ENCODE peak calls at places on chromosome 6, in ten cellular contexts. One of them, this sample, is unnamed.

GRCh38 chr6:104484626-104485025 is 375.1 kb downstream of the HACE1 start:
- DNase-seq in HCT116: no peak
- DNase-seq in spleen: peak
- DNase-seq in HL-60: no peak
- DNase-seq in GM12891: no peak
- DNase-seq in sigmoid colon: no peak
- DNase-seq in endothelial cell of umbilical vein: no peak
- DNase-seq in SK-N-SH: no peak
- DNase-seq in H1: no peak
- DNase-seq in GM23338: no peak
- DNase-seq in this sample: no peak

GRCh38 chr6:112690497-112691202 is 343.5 kb downstream of the RFPL4B start:
- DNase-seq in HL-60: no peak
- DNase-seq in endothelial cell of umbilical vein: no peak
- DNase-seq in HCT116: no peak
- DNase-seq in GM23338: no peak
- DNase-seq in GM12891: no peak
- DNase-seq in H1: no peak
- DNase-seq in sigmoid colon: no peak
- DNase-seq in SK-N-SH: peak
- DNase-seq in spleen: no peak
- DNase-seq in this sample: no peak

GRCh38 chr6:165184192-165184979 is 125.0 kb downstream of the C6orf118 start:
- DNase-seq in SK-N-SH: no peak
- DNase-seq in sigmoid colon: no peak
- DNase-seq in GM12891: no peak
- DNase-seq in GM23338: no peak
- DNase-seq in HCT116: no peak
- DNase-seq in H1: no peak
- DNase-seq in HL-60: no peak
- DNase-seq in spleen: no peak
- DNase-seq in endothelial cell of umbilical vein: no peak
- DNase-seq in this sample: no peak

GRCh38 chr6:5152417-5152816 is 67.3 kb downstream of the PPP1R3G start:
- DNase-seq in sigmoid colon: no peak
- DNase-seq in GM23338: no peak
- DNase-seq in GM12891: no peak
- DNase-seq in H1: no peak
- DNase-seq in SK-N-SH: no peak
- DNase-seq in endothelial cell of umbilical vein: no peak
- DNase-seq in spleen: no peak
- DNase-seq in HL-60: no peak
- DNase-seq in HCT116: no peak
- DNase-seq in this sample: no peak

GRCh38 chr6:113306552-113307145 is 550.5 kb upstream of the MARCKS start:
- DNase-seq in HL-60: peak
- DNase-seq in spleen: peak
- DNase-seq in GM23338: peak
- DNase-seq in sigmoid colon: peak
- DNase-seq in H1: peak
- DNase-seq in endothelial cell of umbilical vein: peak
- DNase-seq in HCT116: peak
- DNase-seq in GM12891: no peak
- DNase-seq in SK-N-SH: no peak
- DNase-seq in this sample: peak

GRCh38 chr6:147390909-147391536 is 117.5 kb upstream of the SAMD5 start:
- DNase-seq in spleen: no peak
- DNase-seq in SK-N-SH: no peak
- DNase-seq in H1: no peak
- DNase-seq in HCT116: peak
- DNase-seq in HL-60: no peak
- DNase-seq in GM12891: no peak
- DNase-seq in GM23338: peak
- DNase-seq in sigmoid colon: no peak
- DNase-seq in endothelial cell of umbilical vein: peak
- DNase-seq in this sample: no peak

GRCh38 chr6:145865595-145865994 is 51.0 kb upstream of the FBXO30 start:
- DNase-seq in H1: no peak
- DNase-seq in HCT116: no peak
- DNase-seq in HL-60: no peak
- DNase-seq in GM12891: no peak
- DNase-seq in SK-N-SH: no peak
- DNase-seq in sigmoid colon: no peak
- DNase-seq in GM23338: no peak
- DNase-seq in spleen: no peak
- DNase-seq in endothelial cell of umbilical vein: no peak
- DNase-seq in this sample: no peak

GRCh38 chr6:74073896-74074295 is 377.9 kb downstream of the CD109 start:
- DNase-seq in GM12891: no peak
- DNase-seq in endothelial cell of umbilical vein: no peak
- DNase-seq in sigmoid colon: no peak
- DNase-seq in GM23338: no peak
- DNase-seq in HL-60: no peak
- DNase-seq in HCT116: no peak
- DNase-seq in spleen: no peak
- DNase-seq in H1: no peak
- DNase-seq in SK-N-SH: no peak
- DNase-seq in this sample: no peak

GRCh38 chr6:90610671-90611542 is 24.0 kb upstream of the MAP3K7 start:
- DNase-seq in GM12891: peak
- DNase-seq in H1: no peak
- DNase-seq in spleen: peak
- DNase-seq in sigmoid colon: peak
- DNase-seq in SK-N-SH: peak
- DNase-seq in GM23338: peak
- DNase-seq in HCT116: no peak
- DNase-seq in HL-60: no peak
- DNase-seq in endothelial cell of umbilical vein: peak
- DNase-seq in this sample: no peak

GRCh38 chr6:47690791-47691190 is 7.6 kb upstream of the ADGRF4 start:
- DNase-seq in HL-60: no peak
- DNase-seq in GM23338: no peak
- DNase-seq in HCT116: no peak
- DNase-seq in H1: no peak
- DNase-seq in SK-N-SH: no peak
- DNase-seq in endothelial cell of umbilical vein: no peak
- DNase-seq in GM12891: no peak
- DNase-seq in sigmoid colon: no peak
- DNase-seq in spleen: no peak
- DNase-seq in this sample: no peak

GRCh38 chr6:25971187-25971811 is 8.7 kb downstream of the TRIM38 start:
- DNase-seq in spleen: no peak
- DNase-seq in HL-60: peak
- DNase-seq in GM12891: no peak
- DNase-seq in HCT116: peak
- DNase-seq in H1: no peak
- DNase-seq in SK-N-SH: no peak
- DNase-seq in endothelial cell of umbilical vein: peak
- DNase-seq in sigmoid colon: no peak
- DNase-seq in GM23338: no peak
- DNase-seq in this sample: peak

GRCh38 chr6:118810420-118811027 is 83.4 kb upstream of the ASF1A start:
- DNase-seq in SK-N-SH: no peak
- DNase-seq in GM23338: peak
- DNase-seq in H1: no peak
- DNase-seq in HL-60: peak
- DNase-seq in endothelial cell of umbilical vein: no peak
- DNase-seq in HCT116: no peak
- DNase-seq in spleen: peak
- DNase-seq in sigmoid colon: no peak
- DNase-seq in GM12891: no peak
- DNase-seq in this sample: no peak

GRCh38 chr6:100271625-100272024 is 193.1 kb downstream of the SIM1 start:
- DNase-seq in SK-N-SH: no peak
- DNase-seq in HCT116: no peak
- DNase-seq in GM23338: no peak
- DNase-seq in endothelial cell of umbilical vein: no peak
- DNase-seq in HL-60: no peak
- DNase-seq in sigmoid colon: no peak
- DNase-seq in H1: no peak
- DNase-seq in spleen: no peak
- DNase-seq in GM12891: no peak
- DNase-seq in this sample: no peak

GRCh38 chr6:167996424-167997199 is 859 bp upstream of the KIF25 start:
- DNase-seq in SK-N-SH: peak
- DNase-seq in endothelial cell of umbilical vein: no peak
- DNase-seq in HL-60: no peak
- DNase-seq in GM23338: peak
- DNase-seq in H1: peak
- DNase-seq in sigmoid colon: no peak
- DNase-seq in HCT116: no peak
- DNase-seq in GM12891: no peak
- DNase-seq in spleen: no peak
- DNase-seq in this sample: no peak

GRCh38 chr6:1596088-1596852 is 13.4 kb upstream of the FOXC1 start:
- DNase-seq in SK-N-SH: peak
- DNase-seq in spleen: peak
- DNase-seq in HL-60: no peak
- DNase-seq in GM12891: peak
- DNase-seq in H1: no peak
- DNase-seq in sigmoid colon: peak
- DNase-seq in HCT116: no peak
- DNase-seq in endothelial cell of umbilical vein: peak
- DNase-seq in GM23338: peak
- DNase-seq in this sample: peak

GRCh38 chr6:21457647-21458046 is 135.9 kb upstream of the SOX4 start:
- DNase-seq in GM23338: no peak
- DNase-seq in HCT116: no peak
- DNase-seq in spleen: no peak
- DNase-seq in H1: no peak
- DNase-seq in GM12891: no peak
- DNase-seq in HL-60: no peak
- DNase-seq in SK-N-SH: no peak
- DNase-seq in endothelial cell of umbilical vein: no peak
- DNase-seq in sigmoid colon: no peak
- DNase-seq in this sample: no peak
- TF ChIP-seq POLR2AphosphoS5 in GM23338: no peak
- TF ChIP-seq POLR2AphosphoS5 in HCT116: no peak
- TF ChIP-seq POLR2AphosphoS5 in spleen: no peak
- TF ChIP-seq POLR2AphosphoS5 in H1: no peak
- TF ChIP-seq POLR2AphosphoS5 in GM12891: no peak
- TF ChIP-seq POLR2AphosphoS5 in HL-60: no peak
- TF ChIP-seq POLR2AphosphoS5 in SK-N-SH: no peak
- TF ChIP-seq POLR2AphosphoS5 in endothelial cell of umbilical vein: no peak
- TF ChIP-seq POLR2AphosphoS5 in sigmoid colon: no peak
- TF ChIP-seq POLR2AphosphoS5 in this sample: no peak

DNA sequence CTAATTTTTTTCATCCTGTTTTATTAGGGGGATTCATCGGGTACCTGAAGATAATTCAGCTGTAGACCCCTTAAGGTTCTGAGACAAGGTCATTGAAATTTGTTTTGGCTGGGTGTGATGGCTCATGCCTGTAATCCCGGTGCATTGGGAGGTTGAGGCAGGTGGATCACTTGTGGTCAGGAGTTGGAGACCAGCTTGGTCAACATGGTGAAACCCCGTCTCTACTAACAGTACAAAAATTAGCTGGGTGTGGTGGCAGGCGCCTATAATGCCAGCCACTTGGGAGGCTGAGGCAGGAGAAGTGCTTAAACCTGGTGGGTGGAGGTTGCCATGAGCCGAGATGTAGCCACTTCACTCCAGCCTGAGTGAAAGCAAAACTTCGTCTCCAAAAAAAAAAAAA is 10.9 kb downstream of the SRSF3 start:
- DNase-seq in H1: no peak
- DNase-seq in endothelial cell of umbilical vein: no peak
- DNase-seq in SK-N-SH: no peak
- DNase-seq in HL-60: no peak
- DNase-seq in sigmoid colon: peak
- DNase-seq in spleen: peak
- DNase-seq in GM23338: no peak
- DNase-seq in HCT116: no peak
- DNase-seq in GM12891: no peak
- DNase-seq in this sample: no peak
- TF ChIP-seq POLR2AphosphoS5 in H1: peak
- TF ChIP-seq POLR2AphosphoS5 in endothelial cell of umbilical vein: peak
- TF ChIP-seq POLR2AphosphoS5 in SK-N-SH: no peak
- TF ChIP-seq POLR2AphosphoS5 in HL-60: no peak
- TF ChIP-seq POLR2AphosphoS5 in sigmoid colon: no peak
- TF ChIP-seq POLR2AphosphoS5 in spleen: no peak
- TF ChIP-seq POLR2AphosphoS5 in GM23338: no peak
- TF ChIP-seq POLR2AphosphoS5 in HCT116: no peak
- TF ChIP-seq POLR2AphosphoS5 in GM12891: no peak
- TF ChIP-seq POLR2AphosphoS5 in this sample: no peak

DNA sequence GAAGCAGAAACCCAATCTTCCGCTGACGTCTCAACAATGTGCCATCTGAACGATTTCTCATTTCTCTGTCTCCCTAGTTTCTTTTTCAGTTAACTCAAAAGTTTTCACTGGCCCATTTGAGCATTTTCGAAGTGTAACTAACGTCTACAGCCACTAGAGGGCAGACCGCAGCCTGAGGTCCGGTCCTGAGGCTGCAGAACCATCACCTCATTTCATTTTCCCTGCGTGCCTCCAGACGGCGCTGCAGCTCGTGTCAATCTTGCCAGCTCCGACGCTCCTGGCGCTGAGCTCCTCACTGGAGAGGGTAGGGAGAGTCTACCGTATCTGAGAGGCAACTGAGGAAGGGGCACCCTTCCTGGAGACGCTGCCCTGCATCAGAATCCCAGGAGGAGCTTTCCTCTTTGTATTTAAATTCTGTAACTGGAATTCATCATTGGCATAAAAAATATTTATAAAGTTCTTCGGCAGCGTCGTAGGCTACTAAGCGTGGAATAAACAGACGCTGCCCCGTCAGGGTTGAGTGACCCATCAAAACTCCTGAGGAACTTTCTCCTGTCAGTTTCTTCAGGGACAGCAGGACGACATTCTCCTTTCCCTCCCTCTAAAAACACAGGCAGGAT is 28.5 kb upstream of the DTNBP1 start:
- DNase-seq in SK-N-SH: peak
- DNase-seq in H1: peak
- DNase-seq in spleen: peak
- DNase-seq in HCT116: peak
- DNase-seq in GM23338: peak
- DNase-seq in sigmoid colon: peak
- DNase-seq in HL-60: peak
- DNase-seq in GM12891: peak
- DNase-seq in endothelial cell of umbilical vein: peak
- DNase-seq in this sample: peak
- TF ChIP-seq POLR2AphosphoS5 in SK-N-SH: no peak
- TF ChIP-seq POLR2AphosphoS5 in H1: no peak
- TF ChIP-seq POLR2AphosphoS5 in spleen: peak
- TF ChIP-seq POLR2AphosphoS5 in HCT116: no peak
- TF ChIP-seq POLR2AphosphoS5 in GM23338: no peak
- TF ChIP-seq POLR2AphosphoS5 in sigmoid colon: peak
- TF ChIP-seq POLR2AphosphoS5 in HL-60: no peak
- TF ChIP-seq POLR2AphosphoS5 in GM12891: no peak
- TF ChIP-seq POLR2AphosphoS5 in endothelial cell of umbilical vein: no peak
- TF ChIP-seq POLR2AphosphoS5 in this sample: peak

DNA sequence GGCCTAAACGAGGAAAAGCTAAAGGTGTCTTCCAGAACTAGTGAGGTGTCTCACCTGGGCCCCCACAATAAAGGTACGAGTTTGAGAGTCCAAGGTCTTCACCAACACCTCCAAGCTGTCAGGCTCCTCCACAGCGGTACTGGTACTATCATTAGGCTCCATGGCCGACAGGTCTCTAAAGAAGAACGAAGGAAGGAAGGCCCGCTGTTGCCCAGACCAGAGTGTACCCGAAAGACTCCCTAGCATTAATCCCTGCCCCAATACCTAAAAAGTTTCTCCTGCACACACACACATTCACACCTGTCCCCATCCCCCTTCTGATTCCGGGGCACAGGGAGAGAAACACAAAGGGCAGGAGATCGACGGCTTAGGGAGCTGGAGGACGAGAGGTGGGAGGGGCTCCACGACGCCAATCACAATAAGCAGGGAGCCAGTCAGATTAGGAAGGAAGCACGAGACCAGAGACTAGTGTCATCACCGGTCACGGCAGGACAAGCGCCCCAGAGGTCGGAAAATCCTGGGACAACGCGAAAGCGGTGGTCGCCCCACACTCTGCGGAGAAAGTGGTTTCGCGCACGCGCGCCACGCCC is 764 bp downstream of the BAG6 start:
- DNase-seq in SK-N-SH: peak
- DNase-seq in spleen: no peak
- DNase-seq in HCT116: peak
- DNase-seq in endothelial cell of umbilical vein: peak
- DNase-seq in GM23338: peak
- DNase-seq in GM12891: no peak
- DNase-seq in HL-60: peak
- DNase-seq in sigmoid colon: peak
- DNase-seq in H1: peak
- DNase-seq in this sample: no peak
- TF ChIP-seq POLR2AphosphoS5 in SK-N-SH: no peak
- TF ChIP-seq POLR2AphosphoS5 in spleen: no peak
- TF ChIP-seq POLR2AphosphoS5 in HCT116: no peak
- TF ChIP-seq POLR2AphosphoS5 in endothelial cell of umbilical vein: no peak
- TF ChIP-seq POLR2AphosphoS5 in GM23338: peak
- TF ChIP-seq POLR2AphosphoS5 in GM12891: no peak
- TF ChIP-seq POLR2AphosphoS5 in HL-60: no peak
- TF ChIP-seq POLR2AphosphoS5 in sigmoid colon: no peak
- TF ChIP-seq POLR2AphosphoS5 in H1: peak
- TF ChIP-seq POLR2AphosphoS5 in this sample: no peak

This sample was measured in breast epithelium.